ENCODE peak calls at places on chromosomes 2 and 18, in five cellular contexts. One of them, this sample, is unnamed.

GRCh38 chr2:95060446-95061118 is 35.1 kb downstream of the MAL start:
- DNase-seq in fibroblast of mammary gland: no peak
- DNase-seq in neural progenitor cell: no peak
- DNase-seq in heart right ventricle: no peak
- DNase-seq in fibroblast of lung: no peak
- DNase-seq in this sample: peak; percentile 45

GRCh38 chr2:240460781-240461431 is 25.4 kb downstream of the GPC1 start:
- DNase-seq in fibroblast of mammary gland: no peak
- DNase-seq in neural progenitor cell: no peak
- DNase-seq in heart right ventricle: peak; percentile 10
- DNase-seq in fibroblast of lung: no peak
- DNase-seq in this sample: peak; percentile 18

GRCh38 chr2:117771969-117772630 is 42.4 kb upstream of the DDX18 start:
- DNase-seq in fibroblast of mammary gland: peak; percentile 44
- DNase-seq in neural progenitor cell: peak; percentile 45
- DNase-seq in heart right ventricle: no peak
- DNase-seq in fibroblast of lung: peak; percentile 15
- DNase-seq in this sample: no peak

GRCh38 chr2:43792653-43793052 is 18.8 kb downstream of the DYNC2LI1 start:
- DNase-seq in fibroblast of mammary gland: no peak
- DNase-seq in neural progenitor cell: no peak
- DNase-seq in heart right ventricle: no peak
- DNase-seq in fibroblast of lung: no peak
- DNase-seq in this sample: no peak

GRCh38 chr18:76894947-76895346 is 72.6 kb downstream of the ZNF236 start:
- DNase-seq in fibroblast of mammary gland: no peak
- DNase-seq in neural progenitor cell: no peak
- DNase-seq in heart right ventricle: no peak
- DNase-seq in fibroblast of lung: no peak
- DNase-seq in this sample: no peak

GRCh38 chr18:44927127-44927849 is 246.6 kb downstream of the SETBP1 start:
- DNase-seq in fibroblast of mammary gland: peak; percentile 51
- DNase-seq in neural progenitor cell: no peak
- DNase-seq in heart right ventricle: no peak
- DNase-seq in fibroblast of lung: no peak
- DNase-seq in this sample: no peak

GRCh38 chr2:157792345-157793052 is 83.6 kb downstream of the ACVR1 start:
- DNase-seq in fibroblast of mammary gland: peak; percentile 80
- DNase-seq in neural progenitor cell: no peak
- DNase-seq in heart right ventricle: no peak
- DNase-seq in fibroblast of lung: peak; percentile 90
- DNase-seq in this sample: no peak

GRCh38 chr2:25250331-25251031 is 82.1 kb upstream of the POMC start:
- DNase-seq in fibroblast of mammary gland: peak; percentile 78
- DNase-seq in neural progenitor cell: peak; percentile 48
- DNase-seq in heart right ventricle: no peak
- DNase-seq in fibroblast of lung: peak; percentile 91
- DNase-seq in this sample: peak; percentile 43

GRCh38 chr2:176178271-176178806 is 10.1 kb upstream of the HOXD1 start:
- DNase-seq in fibroblast of mammary gland: peak; percentile 57
- DNase-seq in neural progenitor cell: peak; percentile 46
- DNase-seq in heart right ventricle: no peak
- DNase-seq in fibroblast of lung: peak; percentile 91
- DNase-seq in this sample: no peak
- H3K4me3 ChIP-seq in fibroblast of mammary gland: peak overlapping the region; percentile 50
- H3K4me3 ChIP-seq in neural progenitor cell: peak overlapping the region; percentile 38
- H3K4me3 ChIP-seq in heart right ventricle: peak overlapping the region; percentile 28
- H3K4me3 ChIP-seq in fibroblast of lung: no peak overlapping the region
- H3K4me3 ChIP-seq in this sample: peak overlapping the region; percentile 37

DNA sequence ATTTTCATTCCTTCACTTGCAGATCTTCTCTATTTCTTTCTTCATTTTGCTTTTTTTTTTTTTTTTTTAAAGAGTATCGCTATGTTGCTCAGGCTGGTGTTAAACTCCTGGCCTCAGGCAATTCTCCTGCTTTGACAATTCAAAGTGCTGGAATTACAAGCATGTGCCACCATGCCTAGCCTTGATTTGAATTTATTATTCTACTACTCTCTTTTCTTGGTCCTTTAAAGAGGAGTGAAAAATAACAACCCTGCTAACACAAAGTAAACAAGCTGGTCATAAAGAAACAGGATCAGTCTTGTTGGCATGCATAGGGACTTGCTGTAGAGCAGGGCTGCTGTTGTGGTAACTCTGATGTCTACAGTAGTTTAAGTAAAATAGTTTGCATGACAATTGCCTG is 1615.3 kb upstream of the ZEB2 start:
- DNase-seq in fibroblast of mammary gland: no peak
- DNase-seq in neural progenitor cell: no peak
- DNase-seq in heart right ventricle: no peak
- DNase-seq in fibroblast of lung: no peak
- DNase-seq in this sample: no peak
- TF ChIP-seq CTCF in fibroblast of mammary gland: no peak
- TF ChIP-seq CTCF in neural progenitor cell: no peak
- TF ChIP-seq CTCF in heart right ventricle: no peak
- TF ChIP-seq CTCF in fibroblast of lung: no peak
- TF ChIP-seq CTCF in this sample: no peak

GRCh38 chr2:130814931-130815680 is 21.6 kb upstream of the ARHGEF4 start:
- DNase-seq in fibroblast of mammary gland: no peak
- DNase-seq in neural progenitor cell: no peak
- DNase-seq in heart right ventricle: no peak
- DNase-seq in fibroblast of lung: no peak
- DNase-seq in this sample: no peak

GRCh38 chr2:130821867-130822266 is 14.8 kb upstream of the ARHGEF4 start:
- DNase-seq in fibroblast of mammary gland: no peak
- DNase-seq in neural progenitor cell: no peak
- DNase-seq in heart right ventricle: no peak
- DNase-seq in fibroblast of lung: no peak
- DNase-seq in this sample: no peak

GRCh38 chr2:130819915-130820861 is 16.5 kb upstream of the ARHGEF4 start:
- DNase-seq in fibroblast of mammary gland: no peak
- DNase-seq in neural progenitor cell: peak; percentile 54
- DNase-seq in heart right ventricle: no peak
- DNase-seq in fibroblast of lung: peak; percentile 24
- DNase-seq in this sample: no peak

GRCh38 chr2:130819226-130819914 is 17.3 kb upstream of the ARHGEF4 start:
- DNase-seq in fibroblast of mammary gland: no peak
- DNase-seq in neural progenitor cell: peak; percentile 62
- DNase-seq in heart right ventricle: no peak
- DNase-seq in fibroblast of lung: no peak
- DNase-seq in this sample: no peak

GRCh38 chr2:130818809-130819208 is 17.9 kb upstream of the ARHGEF4 start:
- DNase-seq in fibroblast of mammary gland: no peak
- DNase-seq in neural progenitor cell: no peak
- DNase-seq in heart right ventricle: no peak
- DNase-seq in fibroblast of lung: no peak
- DNase-seq in this sample: peak; percentile 9
- H3K4me3 ChIP-seq in fibroblast of mammary gland: no peak overlapping the region
- H3K4me3 ChIP-seq in neural progenitor cell: no peak overlapping the region
- H3K4me3 ChIP-seq in heart right ventricle: no peak overlapping the region
- H3K4me3 ChIP-seq in fibroblast of lung: no peak overlapping the region
- H3K4me3 ChIP-seq in this sample: no peak overlapping the region

GRCh38 chr2:14451312-14451711 is 181.2 kb upstream of the LRATD1 start:
- DNase-seq in fibroblast of mammary gland: no peak
- DNase-seq in neural progenitor cell: peak; percentile 4
- DNase-seq in heart right ventricle: no peak
- DNase-seq in fibroblast of lung: no peak
- DNase-seq in this sample: no peak
- TF ChIP-seq CTCF in fibroblast of mammary gland: no peak
- TF ChIP-seq CTCF in neural progenitor cell: peak; percentile 27
- TF ChIP-seq CTCF in heart right ventricle: no peak
- TF ChIP-seq CTCF in fibroblast of lung: no peak
- TF ChIP-seq CTCF in this sample: no peak

GRCh38 chr18:21602302-21602592 is 1.7 kb upstream of the ESCO1 start:
- DNase-seq in fibroblast of mammary gland: no peak
- DNase-seq in neural progenitor cell: no peak
- DNase-seq in heart right ventricle: no peak
- DNase-seq in fibroblast of lung: no peak
- DNase-seq in this sample: no peak
- H3K4me3 ChIP-seq in fibroblast of mammary gland: no peak overlapping the region
- H3K4me3 ChIP-seq in neural progenitor cell: no peak overlapping the region
- H3K4me3 ChIP-seq in heart right ventricle: no peak overlapping the region
- H3K4me3 ChIP-seq in fibroblast of lung: no peak overlapping the region
- H3K4me3 ChIP-seq in this sample: no peak overlapping the region

GRCh38 chr2:60503923-60504514 is 49.4 kb downstream of the BCL11A start:
- DNase-seq in fibroblast of mammary gland: no peak
- DNase-seq in neural progenitor cell: no peak
- DNase-seq in heart right ventricle: no peak
- DNase-seq in fibroblast of lung: no peak
- DNase-seq in this sample: no peak
- TF ChIP-seq CTCF in fibroblast of mammary gland: no peak
- TF ChIP-seq CTCF in neural progenitor cell: no peak
- TF ChIP-seq CTCF in heart right ventricle: peak; percentile 33
- TF ChIP-seq CTCF in fibroblast of lung: no peak
- TF ChIP-seq CTCF in this sample: no peak

GRCh38 chr2:199206536-199206935 is 251.2 kb downstream of the SATB2 start:
- DNase-seq in fibroblast of mammary gland: no peak
- DNase-seq in neural progenitor cell: no peak
- DNase-seq in heart right ventricle: no peak
- DNase-seq in fibroblast of lung: no peak
- DNase-seq in this sample: no peak
- H3K4me3 ChIP-seq in fibroblast of mammary gland: no peak overlapping the region
- H3K4me3 ChIP-seq in neural progenitor cell: no peak overlapping the region
- H3K4me3 ChIP-seq in heart right ventricle: no peak overlapping the region
- H3K4me3 ChIP-seq in fibroblast of lung: no peak overlapping the region
- H3K4me3 ChIP-seq in this sample: no peak overlapping the region

GRCh38 chr18:31562726-31563125 is 29.0 kb upstream of the TTR start:
- DNase-seq in fibroblast of mammary gland: no peak
- DNase-seq in neural progenitor cell: peak; percentile 10
- DNase-seq in heart right ventricle: no peak
- DNase-seq in fibroblast of lung: no peak
- DNase-seq in this sample: no peak

GRCh38 chr18:31565782-31566512 is 25.7 kb upstream of the TTR start:
- DNase-seq in fibroblast of mammary gland: no peak
- DNase-seq in neural progenitor cell: no peak
- DNase-seq in heart right ventricle: no peak
- DNase-seq in fibroblast of lung: no peak
- DNase-seq in this sample: no peak

GRCh38 chr18:31566576-31567306 is 24.9 kb upstream of the TTR start:
- DNase-seq in fibroblast of mammary gland: no peak
- DNase-seq in neural progenitor cell: no peak
- DNase-seq in heart right ventricle: no peak
- DNase-seq in fibroblast of lung: no peak
- DNase-seq in this sample: no peak

GRCh38 chr18:31565345-31565744 is 26.3 kb upstream of the TTR start:
- DNase-seq in fibroblast of mammary gland: no peak
- DNase-seq in neural progenitor cell: no peak
- DNase-seq in heart right ventricle: no peak
- DNase-seq in fibroblast of lung: no peak
- DNase-seq in this sample: no peak

GRCh38 chr18:31563778-31564177 is 27.9 kb upstream of the TTR start:
- DNase-seq in fibroblast of mammary gland: no peak
- DNase-seq in neural progenitor cell: no peak
- DNase-seq in heart right ventricle: no peak
- DNase-seq in fibroblast of lung: no peak
- DNase-seq in this sample: no peak
- TF ChIP-seq CTCF in fibroblast of mammary gland: no peak
- TF ChIP-seq CTCF in neural progenitor cell: peak; percentile 40
- TF ChIP-seq CTCF in heart right ventricle: peak; percentile 41
- TF ChIP-seq CTCF in fibroblast of lung: no peak
- TF ChIP-seq CTCF in this sample: no peak

GRCh38 chr2:68779595-68779994 is 45.0 kb downstream of the ARHGAP25 start:
- DNase-seq in fibroblast of mammary gland: no peak
- DNase-seq in neural progenitor cell: no peak
- DNase-seq in heart right ventricle: no peak
- DNase-seq in fibroblast of lung: no peak
- DNase-seq in this sample: no peak

GRCh38 chr2:68774569-68775271 is 40.1 kb downstream of the ARHGAP25 start:
- DNase-seq in fibroblast of mammary gland: peak; percentile 21
- DNase-seq in neural progenitor cell: no peak
- DNase-seq in heart right ventricle: peak; percentile 70
- DNase-seq in fibroblast of lung: peak; percentile 13
- DNase-seq in this sample: peak; percentile 54

GRCh38 chr2:68775272-68775847 is 40.7 kb downstream of the ARHGAP25 start:
- DNase-seq in fibroblast of mammary gland: no peak
- DNase-seq in neural progenitor cell: no peak
- DNase-seq in heart right ventricle: no peak
- DNase-seq in fibroblast of lung: no peak
- DNase-seq in this sample: no peak

GRCh38 chr2:68772109-68772508 is 37.5 kb downstream of the ARHGAP25 start:
- DNase-seq in fibroblast of mammary gland: no peak
- DNase-seq in neural progenitor cell: no peak
- DNase-seq in heart right ventricle: no peak
- DNase-seq in fibroblast of lung: no peak
- DNase-seq in this sample: no peak

GRCh38 chr2:68776124-68776523 is 41.5 kb downstream of the ARHGAP25 start:
- DNase-seq in fibroblast of mammary gland: no peak
- DNase-seq in neural progenitor cell: no peak
- DNase-seq in heart right ventricle: no peak
- DNase-seq in fibroblast of lung: no peak
- DNase-seq in this sample: no peak
- H3K4me3 ChIP-seq in fibroblast of mammary gland: no peak overlapping the region
- H3K4me3 ChIP-seq in neural progenitor cell: no peak overlapping the region
- H3K4me3 ChIP-seq in heart right ventricle: peak overlapping the region; percentile 41
- H3K4me3 ChIP-seq in fibroblast of lung: no peak overlapping the region
- H3K4me3 ChIP-seq in this sample: no peak overlapping the region

GRCh38 chr2:109030870-109031480 is 42.0 kb upstream of the EDAR start:
- DNase-seq in fibroblast of mammary gland: no peak
- DNase-seq in neural progenitor cell: no peak
- DNase-seq in heart right ventricle: no peak
- DNase-seq in fibroblast of lung: no peak
- DNase-seq in this sample: no peak

GRCh38 chr2:109033171-109033570 is 44.2 kb upstream of the EDAR start:
- DNase-seq in fibroblast of mammary gland: no peak
- DNase-seq in neural progenitor cell: no peak
- DNase-seq in heart right ventricle: no peak
- DNase-seq in fibroblast of lung: no peak
- DNase-seq in this sample: no peak

GRCh38 chr2:109031481-109032228 is 42.6 kb upstream of the EDAR start:
- DNase-seq in fibroblast of mammary gland: peak; percentile 5
- DNase-seq in neural progenitor cell: peak; percentile 66
- DNase-seq in heart right ventricle: peak; percentile 45
- DNase-seq in fibroblast of lung: peak; percentile 45
- DNase-seq in this sample: no peak

GRCh38 chr2:109029444-109030193 is 40.6 kb upstream of the EDAR start:
- DNase-seq in fibroblast of mammary gland: no peak
- DNase-seq in neural progenitor cell: peak; percentile 54
- DNase-seq in heart right ventricle: no peak
- DNase-seq in fibroblast of lung: no peak
- DNase-seq in this sample: no peak

GRCh38 chr2:109032229-109032800 is 43.3 kb upstream of the EDAR start:
- DNase-seq in fibroblast of mammary gland: no peak
- DNase-seq in neural progenitor cell: no peak
- DNase-seq in heart right ventricle: no peak
- DNase-seq in fibroblast of lung: no peak
- DNase-seq in this sample: no peak
- TF ChIP-seq CTCF in fibroblast of mammary gland: no peak
- TF ChIP-seq CTCF in neural progenitor cell: no peak
- TF ChIP-seq CTCF in heart right ventricle: no peak
- TF ChIP-seq CTCF in fibroblast of lung: no peak
- TF ChIP-seq CTCF in this sample: no peak